ENCODE peak calls at places on chromosomes 12 and 14, in ten cellular contexts. J, H, Z, P, T, O, G, I, F and C are unnamed samples.

GRCh38 chr12:26524862-26525465 is 308.0 kb downstream of the ITPR2 start:
- DNase-seq in J (peak; percentile 31), H (no peak), Z (peak; percentile 59), P (no peak), T (no peak), O (no peak), G (peak; percentile 19), I (peak; percentile 55), F (no peak), C (no peak)

GRCh38 chr12:47858511-47859266 is 39.0 kb upstream of the HDAC7 start:
- DNase-seq in J (no peak), H (no peak), Z (peak; percentile 39), P (no peak), T (no peak), O (peak; percentile 25), G (no peak), I (no peak), F (no peak), C (no peak)

GRCh38 chr12:119169150-119169549 is 9.6 kb upstream of the HSPB8 start:
- DNase-seq in J (no peak), H (no peak), Z (peak; percentile 32), P (no peak), T (no peak), O (no peak), G (no peak), I (no peak), F (no peak), C (no peak)

GRCh38 chr12:3160081-3160480 is 82.9 kb downstream of the TSPAN9 start:
- DNase-seq in J (no peak), H (no peak), Z (no peak), P (no peak), T (no peak), O (no peak), G (no peak), I (peak; percentile 73), F (no peak), C (no peak)

GRCh38 chr12:39010406-39010805 is 105.0 kb upstream of the CPNE8 start:
- DNase-seq in J (no peak), H (no peak), Z (peak; percentile 92), P (no peak), T (no peak), O (no peak), G (no peak), I (no peak), F (no peak), C (no peak)

GRCh38 chr14:89254201-89254919 is 162.7 kb downstream of the FOXN3 start:
- DNase-seq in J (no peak), H (no peak), Z (no peak), P (no peak), T (no peak), O (no peak), G (no peak), I (no peak), F (no peak), C (no peak)

GRCh38 chr14:34450542-34450915 is 11.5 kb downstream of the SPTSSA start:
- DNase-seq in J (no peak), H (no peak), Z (peak; percentile 93), P (no peak), T (no peak), O (no peak), G (no peak), I (no peak), F (no peak), C (no peak)

GRCh38 chr14:103356151-103356766 is 22.2 kb downstream of the EIF5 start:
- DNase-seq in J (peak; percentile 37), H (no peak), Z (no peak), P (no peak), T (no peak), O (no peak), G (no peak), I (no peak), F (no peak), C (no peak)

GRCh38 chr14:105480807-105481801 is 5.6 kb upstream of the CRIP1 start:
- DNase-seq in J (peak; percentile 88), H (peak; percentile 94), Z (peak; percentile 87), P (peak; percentile 87), T (peak; percentile 95), O (peak; percentile 94), G (peak; percentile 95), I (peak; percentile 77), F (peak; percentile 92), C (peak; percentile 86)

GRCh38 chr12:67111182-67111581 is 158.0 kb upstream of the CAND1 start:
- DNase-seq in J (no peak), H (no peak), Z (no peak), P (no peak), T (no peak), O (no peak), G (no peak), I (no peak), F (no peak), C (no peak)

GRCh38 chr12:67593041-67593870 is 55.3 kb upstream of the DYRK2 start:
- DNase-seq in J (no peak), H (no peak), Z (peak; percentile 98), P (no peak), T (no peak), O (no peak), G (no peak), I (peak; percentile 5), F (no peak), C (no peak)

GRCh38 chr12:13223941-13224340 is 27.4 kb downstream of the EMP1 start:
- DNase-seq in J (no peak), H (no peak), Z (no peak), P (no peak), T (no peak), O (no peak), G (no peak), I (no peak), F (no peak), C (no peak)

GRCh38 chr14:67618617-67619063 is 1.1 kb upstream of the ARG2 start:
- DNase-seq in J (peak; percentile 72), H (no peak), Z (peak; percentile 86), P (no peak), T (peak; percentile 25), O (no peak), G (no peak), I (peak; percentile 83), F (peak; percentile 29), C (peak; percentile 20)

GRCh38 chr14:104644236-104644635 is 39.7 kb upstream of the TMEM179 start:
- DNase-seq in J (no peak), H (no peak), Z (no peak), P (no peak), T (no peak), O (no peak), G (no peak), I (no peak), F (no peak), C (no peak)

GRCh38 chr14:78967111-78967809 is 797.1 kb downstream of the NRXN3 start:
- DNase-seq in J (no peak), H (no peak), Z (no peak), P (no peak), T (no peak), O (no peak), G (no peak), I (peak; percentile 49), F (no peak), C (no peak)